ENCODE peak calls at places on chromosomes 2 and 18, in five cellular contexts. L is K562, X is HepG2, K is GM12878, O is H1. F is an unnamed sample.

GRCh38 chr2:199458806-199459285 is 1.1 kb upstream of the SATB2 start:
- DNase-seq in K (no peak), L (no peak), O (no peak), X (no peak), F (no peak)

GRCh38 chr2:62099050-62099449 is 96.9 kb upstream of the B3GNT2 start:
- DNase-seq in X (no peak), L (no peak), K (no peak), O (no peak), F (no peak)

GRCh38 chr2:23926289-23926749 is 604 bp downstream of the ATAD2B start:
- DNase-seq in K (no peak), X (no peak), O (no peak), L (no peak), F (no peak)

GRCh38 chr2:60118917-60119316 is 434.5 kb downstream of the BCL11A start:
- DNase-seq in L (no peak), K (no peak), X (no peak), O (no peak), F (no peak)

GRCh38 chr2:157986761-157987160 is 110.6 kb upstream of the ACVR1 start:
- DNase-seq in O (no peak), K (no peak), X (no peak), L (no peak), F (no peak)

GRCh38 chr2:174280596-174280995 is 32.3 kb upstream of the OLA1 start:
- DNase-seq in K (no peak), O (no peak), X (no peak), L (no peak), F (no peak)

GRCh38 chr2:28590496-28591301 is 94.8 kb downstream of the PLB1 start:
- DNase-seq in L (no peak), O (no peak), K (no peak), X (no peak), F (no peak)

GRCh38 chr2:235859651-235860050 is 308.5 kb downstream of the GBX2 start:
- DNase-seq in L (no peak), K (no peak), O (no peak), X (no peak), F (no peak)

GRCh38 chr18:32048507-32049091 is 30.0 kb downstream of the RNF125 start:
- DNase-seq in K (peak; percentile 24), L (no peak), O (no peak), X (peak; percentile 39), F (no peak)

GRCh38 chr2:70039366-70039765 is 47.9 kb upstream of the PCBP1 start:
- DNase-seq in O (no peak), L (peak; percentile 27), X (no peak), K (no peak), F (no peak)

GRCh38 chr2:127051116-127051779 is 55.7 kb downstream of the BIN1 start:
- DNase-seq in K (no peak), X (no peak), L (no peak), O (no peak), F (no peak)

GRCh38 chr2:152761171-152761570 is 42.8 kb downstream of the ARL6IP6 start:
- DNase-seq in X (no peak), O (no peak), K (no peak), L (no peak), F (no peak)

GRCh38 chr2:172672999-172673726 is 62.5 kb upstream of the RAPGEF4 start:
- DNase-seq in L (no peak), K (no peak), O (no peak), X (no peak), F (no peak)

GRCh38 chr2:29951561-29951960 is 30.2 kb upstream of the ALK start:
- DNase-seq in O (no peak), X (no peak), K (no peak), L (no peak), F (no peak)

GRCh38 chr2:24385366-24385765 is 25.0 kb upstream of the ITSN2 start:
- DNase-seq in K (no peak), X (no peak), O (no peak), L (no peak), F (no peak)

GRCh38 chr18:7524786-7525185 is 42.3 kb upstream of the PTPRM start:
- DNase-seq in O (no peak), K (no peak), L (no peak), X (no peak), F (no peak)

GRCh38 chr2:224843141-224843540 is 127.0 kb upstream of the CCDC195 start:
- DNase-seq in O (no peak), L (no peak), K (no peak), X (no peak), F (no peak)

GRCh38 chr2:12507295-12507694 is 209.4 kb upstream of the TRIB2 start:
- DNase-seq in K (peak; percentile 76), X (no peak), L (no peak), O (no peak), F (no peak)

GRCh38 chr18:10201226-10201625 is 253.2 kb upstream of the APCDD1 start:
- DNase-seq in L (no peak), O (no peak), K (no peak), X (no peak), F (no peak)

GRCh38 chr2:189674374-189675112 is at the start of gene ANKAR:
- DNase-seq in L (no peak), K (peak; percentile 36), X (peak; percentile 88), O (peak; percentile 83), F (no peak)

GRCh38 chr18:41940506-41941215 is 14.4 kb upstream of the PIK3C3 start:
- DNase-seq in O (peak; percentile 41), X (no peak), L (no peak), K (no peak), F (no peak)

GRCh38 chr2:60295591-60295962 is 257.9 kb downstream of the BCL11A start:
- DNase-seq in O (no peak), L (no peak), K (no peak), X (no peak), F (no peak)

GRCh38 chr2:173803344-173803893 is 161.8 kb downstream of the SP3 start:
- DNase-seq in K (no peak), L (no peak), O (no peak), X (no peak), F (no peak)

GRCh38 chr2:109166811-109167210 is 37.8 kb downstream of the SH3RF3 start:
- DNase-seq in O (no peak), L (no peak), K (no peak), X (no peak), F (no peak)

GRCh38 chr2:145025382-145025781 is 505.5 kb upstream of the ZEB2 start:
- DNase-seq in X (no peak), O (no peak), L (no peak), K (no peak), F (no peak)

GRCh38 chr2:217988014-217988839 is 14.6 kb downstream of the TNS1 start:
- DNase-seq in K (no peak), O (peak; percentile 81), L (peak; percentile 71), X (peak; percentile 58), F (peak; percentile 78)

GRCh38 chr18:21241224-21242131 is 554 bp upstream of the GREB1L start:
- DNase-seq in K (no peak), X (no peak), L (no peak), O (no peak), F (no peak)

GRCh38 chr2:38301340-38301968 is 75.6 kb downstream of the ATL2 start:
- DNase-seq in K (peak; percentile 48), O (no peak), L (no peak), X (no peak), F (no peak)

GRCh38 chr2:68152651-68153347 is 4.9 kb upstream of the PNO1 start:
- DNase-seq in L (no peak), O (no peak), K (no peak), X (no peak), F (no peak)

GRCh38 chr18:72174972-72175649 is 369.0 kb downstream of the CBLN2 start:
- DNase-seq in K (no peak), X (no peak), O (no peak), L (no peak), F (no peak)

DNA sequence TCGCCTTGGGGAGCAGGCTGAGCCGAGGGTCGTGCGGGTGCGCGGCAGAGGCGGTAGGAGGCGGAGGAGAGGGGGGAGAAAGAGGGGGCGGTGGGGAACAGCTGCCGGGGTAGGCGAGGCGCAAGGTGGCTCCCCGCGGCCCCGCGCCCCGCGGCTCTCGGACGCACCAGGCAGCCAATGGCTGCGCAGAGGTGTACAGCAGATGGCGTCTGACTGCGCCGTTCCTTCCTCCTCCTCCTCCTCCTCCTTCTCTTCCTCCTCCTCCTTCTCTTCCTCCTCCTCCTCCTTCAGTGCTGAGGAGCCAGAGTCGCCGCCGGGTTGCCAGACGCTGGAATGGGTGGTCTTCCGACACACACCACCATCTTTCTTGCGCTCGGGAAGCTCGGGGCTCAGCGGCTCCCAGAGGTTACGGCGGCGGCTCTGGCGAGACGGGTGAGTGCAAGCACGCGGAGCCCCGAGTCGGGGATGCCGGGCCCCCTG is at the start of gene THSD7B:
- DNase-seq in K (no peak), X (no peak), O (no peak), L (no peak), F (no peak)
- TF ChIP-seq EZH2 in K (no peak), X (no peak), O (peak; percentile 71), L (no peak), F (no peak)

DNA sequence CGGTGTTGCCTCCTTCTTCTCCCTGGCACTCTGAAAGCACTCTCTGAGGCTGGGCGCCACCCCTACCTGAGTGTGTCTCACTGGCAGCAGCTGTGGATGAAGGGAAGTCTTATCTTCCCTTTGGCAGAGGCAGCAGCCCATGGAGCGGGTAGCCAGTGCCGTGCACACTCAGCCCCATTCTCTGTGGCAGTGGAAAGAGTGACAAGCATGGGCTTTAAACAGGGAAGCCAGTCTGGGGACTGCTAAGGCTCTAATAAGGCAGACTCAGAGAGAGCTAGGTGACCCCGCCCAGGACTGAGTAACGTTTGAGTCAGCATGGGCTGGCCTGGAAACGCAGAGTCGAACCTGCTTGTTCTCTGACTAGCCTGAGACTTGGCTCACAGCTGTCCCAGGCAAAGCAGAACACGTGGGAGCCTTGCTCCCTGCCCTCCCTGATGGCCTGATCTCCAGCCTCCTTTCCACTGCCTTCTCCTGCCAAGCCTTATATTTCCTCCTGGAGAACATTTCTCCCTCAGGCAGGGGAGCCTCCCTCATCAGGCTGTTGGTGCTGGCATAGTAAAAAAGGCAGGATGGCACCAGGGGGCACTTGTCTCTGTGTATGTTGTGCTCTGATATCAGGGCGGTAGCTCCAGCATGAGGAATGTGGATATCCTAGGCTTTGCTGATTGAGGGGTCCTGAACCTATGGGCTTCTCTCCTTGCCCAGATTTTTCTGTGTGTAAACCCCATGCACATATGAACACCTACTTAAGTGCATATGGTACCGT is 93.9 kb upstream of the LGALSL start:
- DNase-seq in L (peak; percentile 24), X (peak; percentile 13), O (no peak), K (no peak), F (peak; percentile 92)
- H3K27ac ChIP-seq in L (no peak overlapping the region), X (no peak overlapping the region), O (no peak overlapping the region), K (no peak overlapping the region), F (peak overlapping the region; percentile 38)

GRCh38 chr18:35458677-35459441 is 38.9 kb downstream of the INO80C start:
- DNase-seq in K (peak; percentile 20), L (peak; percentile 79), X (peak; percentile 86), O (peak; percentile 25), F (peak; percentile 34)

GRCh38 chr18:35458271-35458670 is 39.5 kb downstream of the INO80C start:
- DNase-seq in O (no peak), K (no peak), L (no peak), X (peak; percentile 13), F (no peak)

GRCh38 chr18:35457140-35457704 is 40.5 kb downstream of the INO80C start:
- DNase-seq in X (no peak), O (no peak), L (no peak), K (no peak), F (no peak)

GRCh38 chr18:35460719-35461118 is 37.0 kb downstream of the INO80C start:
- DNase-seq in O (no peak), L (no peak), K (no peak), X (no peak), F (no peak)

GRCh38 chr18:35459997-35460396 is 37.8 kb downstream of the INO80C start:
- DNase-seq in X (no peak), L (no peak), O (no peak), K (no peak), F (no peak)
- TF ChIP-seq SIN3A in X (no peak), L (no peak), O (no peak), K (no peak), F (no peak)

GRCh38 chr2:228526687-228527086 is 345.2 kb upstream of the SPHKAP start:
- DNase-seq in X (no peak), O (no peak), K (no peak), L (no peak), F (no peak)
- TF ChIP-seq EZH2 in X (no peak), O (no peak), K (no peak), L (no peak), F (no peak)